ENCODE peak calls at places on chromosomes 4 and X, in seven cellular contexts. U is GM06990, I is lung, M is kidney epithelial cell, B is mucosa of descending colon, P is Peyer's patch, H is tibial artery. S is an unnamed sample.

GRCh38 chrX:151031365-151031975 is 48.3 kb downstream of the HMGB3 start:
- DNase-seq in P (no peak), B (no peak), M (no peak), U (no peak), H (no peak), I (no peak), S (no peak)

GRCh38 chrX:153984351-153985178 is 12.0 kb downstream of the TMEM187 start:
- DNase-seq in M (no peak), U (peak; percentile 64), P (no peak), B (peak; percentile 33), I (no peak), H (no peak), S (no peak)

GRCh38 chr4:181150173-181150572 is 1093.0 kb upstream of the TENM3 start:
- DNase-seq in H (no peak), P (no peak), U (no peak), M (peak; percentile 84), B (no peak), I (no peak), S (no peak)

GRCh38 chr4:186067757-186068385 is 1.1 kb upstream of the TLR3 start:
- DNase-seq in P (peak; percentile 86), B (peak; percentile 64), I (peak; percentile 69), M (peak; percentile 45), H (peak; percentile 85), U (peak; percentile 5), S (peak; percentile 66)

GRCh38 chrX:69028006-69028760 is 137.1 kb downstream of the PJA1 start:
- DNase-seq in B (no peak), I (peak; percentile 26), M (no peak), P (no peak), H (no peak), U (peak; percentile 37), S (no peak)

GRCh38 chr4:155342142-155342541 is 34.6 kb downstream of the MAP9 start:
- DNase-seq in B (no peak), H (no peak), P (no peak), U (no peak), M (peak; percentile 5), I (no peak), S (no peak)

GRCh38 chr4:113982181-113982580 is 2.7 kb upstream of the ARSJ start:
- DNase-seq in B (no peak), U (no peak), H (no peak), P (no peak), I (no peak), M (no peak), S (no peak)

GRCh38 chrX:108362026-108362425 is 76.2 kb downstream of the COL4A6 start:
- DNase-seq in H (no peak), P (no peak), I (no peak), U (no peak), M (no peak), B (no peak), S (no peak)

GRCh38 chrX:66014560-66014959 is 25.3 kb downstream of the VSIG4 start:
- DNase-seq in M (no peak), P (no peak), I (no peak), U (no peak), H (no peak), B (no peak), S (no peak)

GRCh38 chr4:184401397-184402171 is 72.8 kb downstream of the IRF2 start:
- DNase-seq in H (no peak), U (no peak), P (no peak), B (no peak), M (no peak), I (no peak), S (no peak)

GRCh38 chrX:57156397-57157049 is 19.3 kb upstream of the SPIN2A start:
- DNase-seq in U (no peak), P (peak; percentile 51), H (no peak), B (peak; percentile 55), I (no peak), M (peak; percentile 7), S (peak; percentile 53)

GRCh38 chr4:8427761-8428287 is 12.7 kb downstream of the ACOX3 start:
- DNase-seq in U (no peak), H (peak; percentile 74), B (no peak), P (no peak), M (no peak), I (peak; percentile 34), S (peak; percentile 34)

DNA sequence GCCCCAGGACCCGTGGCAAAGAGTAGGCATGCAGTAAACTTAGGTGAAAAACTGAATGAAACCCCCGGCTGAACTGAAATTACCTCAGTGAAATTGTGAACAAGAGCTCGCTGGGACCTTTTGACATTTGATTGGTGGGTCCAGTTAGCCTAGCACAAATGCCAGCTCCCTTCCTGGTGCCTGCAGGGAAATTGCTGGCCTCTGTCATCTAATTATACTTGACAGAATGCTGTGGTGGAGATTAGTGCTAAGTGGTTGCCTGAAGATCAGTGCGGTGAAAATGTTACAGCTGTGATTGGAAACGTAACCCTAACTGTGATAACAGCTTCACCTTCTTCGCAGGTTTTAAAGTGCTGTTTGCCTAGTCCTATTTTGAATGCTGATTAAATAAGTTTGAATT is 43.0 kb downstream of the ADD1 start:
- DNase-seq in B (no peak), U (no peak), H (no peak), P (no peak), M (no peak), I (no peak), S (no peak)
- H3K36me3 ChIP-seq in B (no peaks in the 10 kb centered on the region), U (peaks cover 13% of the 10 kb centered on the region), H (peaks cover 59% of the 10 kb centered on the region), P (no peaks in the 10 kb centered on the region), M (peaks cover 2% of the 10 kb centered on the region), I (peaks cover 25% of the 10 kb centered on the region), S (peaks cover 29% of the 10 kb centered on the region)

DNA sequence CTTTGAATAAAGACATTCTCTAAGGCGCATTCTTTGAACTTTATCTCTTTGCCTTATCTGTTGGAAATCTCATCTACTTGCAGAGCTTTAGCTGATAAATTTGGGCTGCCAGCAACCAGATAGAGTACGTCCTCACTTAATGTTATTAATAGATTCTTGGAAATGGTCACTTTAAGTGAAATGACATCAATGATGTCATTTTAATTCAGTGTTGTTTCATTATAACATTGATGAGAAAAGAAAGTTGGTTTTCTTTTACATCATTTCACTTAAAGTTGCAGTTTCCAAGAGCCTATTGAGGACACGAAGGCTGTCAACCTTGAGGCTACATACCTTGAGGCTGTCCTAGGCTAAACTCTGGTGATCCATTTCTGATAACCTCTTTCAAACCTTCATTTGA is 9.3 kb downstream of the TMEM165 start:
- DNase-seq in U (no peak), P (no peak), H (no peak), I (no peak), M (no peak), B (no peak), S (no peak)
- H3K36me3 ChIP-seq in U (peaks cover 2% of the 10 kb centered on the region), P (no peaks in the 10 kb centered on the region), H (peaks cover 30% of the 10 kb centered on the region), I (peaks cover 19% of the 10 kb centered on the region), M (no peaks in the 10 kb centered on the region), B (no peaks in the 10 kb centered on the region), S (no peaks in the 10 kb centered on the region)

DNA sequence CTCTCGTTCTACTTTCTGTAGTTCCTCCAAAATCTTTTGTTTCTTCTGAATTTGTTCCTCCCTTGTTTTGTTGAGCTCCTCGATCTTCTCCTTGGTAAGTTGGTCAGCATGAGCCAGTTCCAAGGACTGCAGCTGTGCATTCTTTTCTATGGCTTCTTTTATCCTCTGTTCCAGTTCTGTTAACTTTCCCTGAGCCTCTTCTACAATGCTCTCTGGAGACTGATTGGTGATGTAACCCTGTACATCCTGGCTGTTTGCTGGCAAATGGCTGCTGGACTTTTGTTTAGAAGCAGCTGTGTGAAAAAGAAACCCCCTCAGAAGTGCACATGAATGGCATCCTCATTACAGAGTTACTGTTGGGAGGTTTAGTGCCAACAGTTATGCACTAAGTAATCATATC is 70.5 kb upstream of the COX18 start:
- DNase-seq in U (no peak), H (no peak), I (no peak), B (no peak), M (no peak), P (no peak), S (no peak)
- H3K36me3 ChIP-seq in U (peaks cover 6% of the 10 kb centered on the region), H (peaks cover 43% of the 10 kb centered on the region), I (peaks cover 9% of the 10 kb centered on the region), B (no peaks in the 10 kb centered on the region), M (peaks cover 2% of the 10 kb centered on the region), P (peaks cover 3% of the 10 kb centered on the region), S (peaks cover 49% of the 10 kb centered on the region)

DNA sequence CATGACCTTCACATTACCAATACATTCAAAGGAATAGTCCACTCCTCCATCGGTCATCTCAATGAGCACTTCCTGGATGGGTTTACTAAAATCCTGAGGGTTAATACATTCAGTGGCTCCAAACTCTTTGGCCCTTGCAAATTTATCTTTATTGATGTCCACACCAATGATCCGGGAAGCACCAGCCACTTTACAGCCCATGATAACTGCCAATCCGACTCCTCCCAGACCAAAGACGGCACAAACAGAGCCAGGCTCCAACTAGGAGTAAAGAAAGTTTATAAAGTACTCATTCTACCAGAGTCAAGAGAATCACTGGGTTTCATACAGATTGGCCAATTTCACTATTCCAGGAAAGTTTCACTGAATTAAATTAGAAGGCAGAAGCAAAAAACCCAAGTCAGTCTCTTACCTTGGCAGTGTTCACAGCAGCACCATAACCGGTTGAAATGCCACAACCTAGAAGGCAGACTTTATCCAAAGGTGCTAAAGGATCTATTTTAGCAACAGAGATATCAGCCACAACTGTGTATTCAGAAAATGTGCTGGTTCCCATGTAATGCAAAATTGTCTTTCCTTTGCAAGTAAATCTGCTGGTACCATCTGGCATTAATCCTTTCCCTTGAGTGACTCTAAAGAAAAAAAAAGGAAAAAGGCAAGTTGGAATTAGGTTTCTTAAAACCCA is 12.2 kb downstream of the ADH5 start:
- DNase-seq in P (no peak), M (no peak), U (no peak), B (no peak), H (no peak), I (no peak), S (no peak)
- H3K36me3 ChIP-seq in P (no peaks in the 10 kb centered on the region), M (peaks cover 4% of the 10 kb centered on the region), U (peaks cover 13% of the 10 kb centered on the region), B (no peaks in the 10 kb centered on the region), H (peaks cover 92% of the 10 kb centered on the region), I (peaks cover 37% of the 10 kb centered on the region), S (peaks cover 75% of the 10 kb centered on the region)

DNA sequence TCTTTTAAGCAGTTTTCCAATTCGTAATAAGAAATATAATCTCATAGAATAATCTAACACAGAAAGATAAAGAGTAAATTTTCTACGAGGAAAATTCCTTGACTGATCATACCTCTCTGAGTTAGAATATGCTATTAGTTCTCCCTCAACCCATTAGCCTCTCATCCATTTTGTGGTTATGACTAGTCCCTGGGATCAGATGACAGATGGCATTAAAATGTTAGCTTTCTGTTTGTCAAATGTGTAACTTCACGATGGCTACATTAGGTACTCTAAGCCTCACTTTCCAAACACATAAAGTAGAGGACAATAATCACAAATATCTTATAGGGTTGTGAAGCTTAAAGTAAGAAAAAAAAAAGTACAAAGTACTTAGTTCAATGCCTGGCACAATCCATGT is 112.2 kb downstream of the ZAR1 start:
- DNase-seq in H (no peak), M (peak; percentile 43), P (no peak), U (no peak), I (no peak), B (no peak), S (no peak)
- H3K36me3 ChIP-seq in H (peaks cover 27% of the 10 kb centered on the region), M (no peaks in the 10 kb centered on the region), P (no peaks in the 10 kb centered on the region), U (no peaks in the 10 kb centered on the region), I (peaks cover 3% of the 10 kb centered on the region), B (no peaks in the 10 kb centered on the region), S (no peaks in the 10 kb centered on the region)

GRCh38 chrX:46502848-46503247 is 42.4 kb downstream of the ZNF674 start:
- DNase-seq in H (no peak), I (no peak), P (no peak), M (no peak), B (no peak), U (no peak), S (no peak)
- H3K36me3 ChIP-seq in H (peaks cover 61% of the 10 kb centered on the region), I (peaks cover 12% of the 10 kb centered on the region), P (no peaks in the 10 kb centered on the region), M (no peaks in the 10 kb centered on the region), B (no peaks in the 10 kb centered on the region), U (no peaks in the 10 kb centered on the region), S (peaks cover 13% of the 10 kb centered on the region)

S was measured in right lobe of liver.